ENCODE peak calls at places on chromosome 1, in seven cellular contexts. W, B, G, J, Z, A and D are unnamed samples.
A peak's percentile ranks its signal among the peaks of the same experiment; 100 is the strongest.

GRCh38 chr1:26069941-26070807 is 2.7 kb upstream of the TRIM63 start:
- DNase-seq in W (no peak), A (no peak), G (no peak), B (no peak), J (no peak), Z (no peak), D (peak; percentile 97)

GRCh38 chr1:226085675-226086074 is 23.2 kb downstream of the H3-3A start:
- DNase-seq in J (no peak), A (no peak), Z (no peak), W (no peak), B (no peak), G (no peak), D (no peak)

GRCh38 chr1:160773088-160773487 is 22.9 kb upstream of the LY9 start:
- DNase-seq in W (no peak), J (no peak), A (no peak), B (no peak), Z (no peak), G (no peak), D (no peak)

GRCh38 chr1:34113887-34114286 is 51.1 kb downstream of the CSMD2 start:
- DNase-seq in J (peak; percentile 32), W (peak; percentile 30), A (peak; percentile 10), G (no peak), Z (peak; percentile 8), B (no peak), D (no peak)

GRCh38 chr1:234669499-234669898 is 59.5 kb upstream of the IRF2BP2 start:
- DNase-seq in J (no peak), G (no peak), Z (no peak), W (no peak), B (no peak), A (no peak), D (no peak)

GRCh38 chr1:113872219-113872934 is 865 bp upstream of the PTPN22 start:
- DNase-seq in J (no peak), A (no peak), G (no peak), B (no peak), Z (no peak), W (no peak), D (no peak)

GRCh38 chr1:17798011-17798410 is 42.9 kb downstream of the ACTL8 start:
- DNase-seq in W (no peak), B (no peak), J (no peak), G (no peak), Z (no peak), A (no peak), D (no peak)

GRCh38 chr1:165403835-165404482 is 41.0 kb downstream of the RXRG start:
- DNase-seq in A (peak; percentile 58), Z (no peak), W (peak; percentile 55), J (peak; percentile 24), G (no peak), B (no peak), D (peak; percentile 28)

GRCh38 chr1:112954059-112954458 is 1.9 kb downstream of the SLC16A1 start:
- DNase-seq in J (no peak), Z (no peak), G (no peak), W (no peak), A (no peak), B (no peak), D (no peak)

GRCh38 chr1:150009604-150010387 is 730 bp downstream of the OTUD7B start:
- DNase-seq in G (no peak), B (no peak), W (peak; percentile 38), J (no peak), Z (peak; percentile 17), A (peak; percentile 35), D (peak; percentile 30)

GRCh38 chr1:14300991-14301703 is 297.3 kb upstream of the KAZN start:
- DNase-seq in B (no peak), G (no peak), Z (no peak), J (no peak), A (no peak), W (peak; percentile 23), D (no peak)

GRCh38 chr1:245105815-245106410 is 48.9 kb upstream of the KIF26B start:
- DNase-seq in Z (no peak), W (no peak), J (no peak), G (no peak), B (no peak), A (no peak), D (no peak)

GRCh38 chr1:157369808-157370521 is 182.3 kb downstream of the FCRL5 start:
- DNase-seq in J (peak; percentile 33), B (no peak), Z (peak; percentile 47), A (peak; percentile 52), G (peak; percentile 30), W (peak; percentile 51), D (peak; percentile 61)

GRCh38 chr1:121544500-121544899 is 359.7 kb downstream of the SRGAP2C start:
- DNase-seq in B (no peak), W (no peak), A (no peak), G (no peak), J (no peak), Z (no peak), D (no peak)

GRCh38 chr1:121546830-121547680 is 362.3 kb downstream of the SRGAP2C start:
- DNase-seq in W (no peak), B (no peak), A (no peak), Z (peak; percentile 10), J (no peak), G (no peak), D (no peak)
- TF ChIP-seq SIN3A in W (no peak), B (no peak), A (no peak), Z (no peak), J (no peak), G (no peak), D (no peak)

DNA sequence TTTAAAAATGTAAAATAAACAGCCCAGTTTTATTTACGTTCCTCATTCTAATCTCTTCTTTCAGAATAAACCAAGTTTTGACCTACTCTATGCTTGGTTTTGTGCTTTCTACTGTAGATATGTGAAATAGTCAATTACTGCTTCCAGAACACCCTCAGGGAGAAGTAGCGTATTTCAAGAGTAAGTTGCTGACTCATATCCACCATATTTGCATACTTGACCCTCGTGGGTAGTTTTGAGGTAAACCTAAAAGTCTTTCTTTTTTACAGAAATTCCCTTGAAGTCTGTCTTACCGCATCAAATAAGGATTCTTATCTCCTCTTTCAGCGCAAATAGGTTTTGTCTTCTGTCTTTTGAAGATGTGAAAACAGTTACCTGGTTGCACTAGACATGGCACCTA is 1.4 kb upstream of the OR2L3 start:
- DNase-seq in B (no peak), J (no peak), W (no peak), G (no peak), A (no peak), Z (no peak), D (no peak)
- H3K9me3 ChIP-seq in B (peaks cover 54% of the 10 kb centered on the region), J (peaks cover 12% of the 10 kb centered on the region), W (no peaks in the 10 kb centered on the region), G (no peaks in the 10 kb centered on the region), A (peaks cover 71% of the 10 kb centered on the region), Z (no peaks in the 10 kb centered on the region), D (no peaks in the 10 kb centered on the region)

GRCh38 chr1:155170101-155170785 is 2.9 kb downstream of the KRTCAP2 start:
- DNase-seq in B (no peak), G (no peak), J (no peak), Z (no peak), A (no peak), W (no peak), D (no peak)
- TF ChIP-seq SIN3A in B (no peak), G (no peak), J (no peak), Z (no peak), A (no peak), W (no peak), D (no peak)

DNA sequence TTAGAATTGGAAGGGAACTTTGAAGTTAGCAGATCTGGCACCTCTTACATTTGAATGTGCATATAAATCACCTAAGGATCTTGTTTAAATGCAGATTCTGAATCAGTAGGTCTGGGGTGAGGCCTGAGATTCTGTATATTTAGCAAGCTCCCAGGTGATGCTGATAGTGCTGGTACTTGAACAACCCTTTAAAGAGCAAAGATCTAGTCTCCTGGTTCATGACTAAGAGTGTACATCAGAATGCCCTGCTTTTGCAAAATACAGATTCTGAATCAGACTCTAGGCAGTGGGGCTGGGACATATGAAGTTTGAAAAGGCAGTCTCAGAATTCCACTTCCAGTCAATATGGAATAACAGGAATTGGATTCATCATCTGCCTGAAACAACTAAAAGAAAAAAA is 149.7 kb upstream of the SGIP1 start:
- DNase-seq in B (no peak), Z (no peak), J (no peak), W (no peak), G (no peak), A (no peak), D (no peak)
- H3K9me3 ChIP-seq in B (peaks cover 22% of the 10 kb centered on the region), Z (no peaks in the 10 kb centered on the region), J (peaks cover 17% of the 10 kb centered on the region), W (peaks cover 13% of the 10 kb centered on the region), G (peaks cover 36% of the 10 kb centered on the region), A (peaks cover 30% of the 10 kb centered on the region), D (peaks cover 2% of the 10 kb centered on the region)

GRCh38 chr1:182771187-182771984 is 18.2 kb upstream of the NPL start:
- DNase-seq in W (no peak), Z (no peak), G (no peak), A (no peak), J (no peak), B (no peak), D (no peak)
- TF ChIP-seq SIN3A in W (no peak), Z (no peak), G (no peak), A (no peak), J (no peak), B (no peak), D (no peak)

DNA sequence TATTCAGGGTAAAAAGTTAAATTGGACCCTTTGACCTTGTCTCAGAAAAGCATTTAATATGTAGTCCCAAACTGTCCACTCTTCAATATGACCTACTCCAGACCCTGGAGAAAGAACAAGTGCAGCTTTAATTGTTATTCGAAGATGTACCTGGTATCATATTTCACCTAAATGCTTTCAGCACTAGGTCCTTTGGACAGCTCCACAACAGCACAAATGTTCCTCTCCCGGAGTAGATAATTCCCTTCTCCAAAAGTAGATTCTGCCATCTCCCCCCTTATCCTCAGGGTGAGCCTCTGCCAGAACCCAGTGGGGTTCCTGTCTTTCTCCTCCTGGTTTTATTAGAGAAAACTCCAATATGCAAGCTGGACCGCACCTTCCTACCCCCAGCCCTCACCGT is 104.5 kb upstream of the AJAP1 start:
- DNase-seq in B (no peak), J (no peak), Z (no peak), G (no peak), A (no peak), W (no peak), D (no peak)
- H3K9me3 ChIP-seq in B (peaks cover 27% of the 10 kb centered on the region), J (no peaks in the 10 kb centered on the region), Z (no peaks in the 10 kb centered on the region), G (no peaks in the 10 kb centered on the region), A (no peaks in the 10 kb centered on the region), W (no peaks in the 10 kb centered on the region), D (no peaks in the 10 kb centered on the region)

GRCh38 chr1:10980841-10981727 is 31.4 kb upstream of the TARDBP start:
- DNase-seq in Z (no peak), A (no peak), B (no peak), W (no peak), J (no peak), G (no peak), D (no peak)

GRCh38 chr1:10975567-10976326 is 36.7 kb upstream of the TARDBP start:
- DNase-seq in Z (peak; percentile 33), G (no peak), W (peak; percentile 74), A (peak; percentile 48), B (no peak), J (no peak), D (no peak)

GRCh38 chr1:10978719-10979118 is 33.7 kb upstream of the TARDBP start:
- DNase-seq in G (no peak), A (no peak), W (no peak), J (no peak), Z (no peak), B (no peak), D (no peak)

GRCh38 chr1:10980094-10980577 is 32.3 kb upstream of the TARDBP start:
- DNase-seq in B (peak; percentile 80), W (no peak), J (no peak), Z (no peak), A (peak; percentile 64), G (no peak), D (no peak)

GRCh38 chr1:10979483-10979920 is 33.0 kb upstream of the TARDBP start:
- DNase-seq in B (no peak), Z (no peak), J (no peak), G (no peak), W (no peak), A (peak; percentile 85), D (no peak)
- TF ChIP-seq SIN3A in B (no peak), Z (no peak), J (no peak), G (no peak), W (no peak), A (peak; percentile 61), D (no peak)

GRCh38 chr1:40479156-40479555 is 2.1 kb downstream of the ZFP69 start:
- DNase-seq in J (no peak), W (no peak), Z (no peak), G (no peak), A (no peak), B (no peak), D (no peak)
- H3K9me3 ChIP-seq in J (peaks cover 3% of the 10 kb centered on the region), W (peaks cover 25% of the 10 kb centered on the region), Z (peaks cover 18% of the 10 kb centered on the region), G (peaks cover 8% of the 10 kb centered on the region), A (peaks cover 19% of the 10 kb centered on the region), B (peaks cover 9% of the 10 kb centered on the region), D (peaks cover 11% of the 10 kb centered on the region)